ENCODE peak calls at places on chromosome 22, in five cellular contexts. One of them, this sample, is unnamed.

GRCh38 chr22:20268350-20269012 is 363 bp upstream of the RTN4R start:
- DNase-seq in GM12865: peak
- DNase-seq in IMR-90: peak
- DNase-seq in AG09309: no peak
- DNase-seq in lower leg skin: no peak
- DNase-seq in this sample: peak

GRCh38 chr22:27531782-27532530 is 269.6 kb downstream of the MN1 start:
- DNase-seq in GM12865: no peak
- DNase-seq in IMR-90: peak
- DNase-seq in AG09309: peak
- DNase-seq in lower leg skin: no peak
- DNase-seq in this sample: no peak

GRCh38 chr22:27682438-27682837 is 119.1 kb downstream of the MN1 start:
- DNase-seq in GM12865: no peak
- DNase-seq in IMR-90: no peak
- DNase-seq in AG09309: no peak
- DNase-seq in lower leg skin: no peak
- DNase-seq in this sample: peak

GRCh38 chr22:31739795-31740201 is 10.1 kb downstream of the PRR14L start:
- DNase-seq in GM12865: no peak
- DNase-seq in IMR-90: no peak
- DNase-seq in AG09309: no peak
- DNase-seq in lower leg skin: no peak
- DNase-seq in this sample: no peak

GRCh38 chr22:39621826-39622225 is 51.3 kb downstream of the CACNA1I start:
- DNase-seq in GM12865: no peak
- DNase-seq in IMR-90: no peak
- DNase-seq in AG09309: no peak
- DNase-seq in lower leg skin: no peak
- DNase-seq in this sample: no peak

GRCh38 chr22:19607198-19608113 is 83.2 kb upstream of the CLDN5 start:
- DNase-seq in GM12865: no peak
- DNase-seq in IMR-90: peak
- DNase-seq in AG09309: no peak
- DNase-seq in lower leg skin: peak
- DNase-seq in this sample: no peak

GRCh38 chr22:49015993-49016908 is 811.4 kb downstream of the BRD1 start:
- DNase-seq in GM12865: no peak
- DNase-seq in IMR-90: no peak
- DNase-seq in AG09309: no peak
- DNase-seq in lower leg skin: no peak
- DNase-seq in this sample: no peak

GRCh38 chr22:19097518-19097917 is 24.7 kb downstream of the DGCR2 start:
- DNase-seq in GM12865: no peak
- DNase-seq in IMR-90: no peak
- DNase-seq in AG09309: no peak
- DNase-seq in lower leg skin: no peak
- DNase-seq in this sample: no peak

GRCh38 chr22:44184006-44184405 is 3.3 kb downstream of the PARVG start:
- DNase-seq in GM12865: no peak
- DNase-seq in IMR-90: no peak
- DNase-seq in AG09309: no peak
- DNase-seq in lower leg skin: no peak
- DNase-seq in this sample: no peak

GRCh38 chr22:29344137-29344536 is 28.6 kb upstream of the RASL10A start:
- DNase-seq in GM12865: no peak
- DNase-seq in IMR-90: peak
- DNase-seq in AG09309: peak
- DNase-seq in lower leg skin: no peak
- DNase-seq in this sample: peak

GRCh38 chr22:19789406-19789805 is 28.8 kb downstream of the TBX1 start:
- DNase-seq in GM12865: no peak
- DNase-seq in IMR-90: no peak
- DNase-seq in AG09309: no peak
- DNase-seq in lower leg skin: no peak
- DNase-seq in this sample: no peak

GRCh38 chr22:39110631-39111561 is 13.9 kb downstream of the APOBEC3H start:
- DNase-seq in GM12865: peak
- DNase-seq in IMR-90: no peak
- DNase-seq in AG09309: no peak
- DNase-seq in lower leg skin: no peak
- DNase-seq in this sample: peak

GRCh38 chr22:22799561-22799960 is 88.1 kb upstream of the IGLL5 start:
- DNase-seq in GM12865: no peak
- DNase-seq in IMR-90: no peak
- DNase-seq in AG09309: no peak
- DNase-seq in lower leg skin: no peak
- DNase-seq in this sample: no peak

GRCh38 chr22:35140879-35141745 is 75.2 kb downstream of the ISX start:
- DNase-seq in GM12865: peak
- DNase-seq in IMR-90: no peak
- DNase-seq in AG09309: no peak
- DNase-seq in lower leg skin: no peak
- DNase-seq in this sample: peak

GRCh38 chr22:20867179-20868099 is 8.6 kb downstream of the SNAP29 start:
- DNase-seq in GM12865: no peak
- DNase-seq in IMR-90: peak
- DNase-seq in AG09309: no peak
- DNase-seq in lower leg skin: peak
- DNase-seq in this sample: peak

GRCh38 chr22:23058063-23058462 is 12.3 kb upstream of the GNAZ start:
- DNase-seq in GM12865: no peak
- DNase-seq in IMR-90: no peak
- DNase-seq in AG09309: no peak
- DNase-seq in lower leg skin: no peak
- DNase-seq in this sample: no peak

GRCh38 chr22:19419464-19420178 is 11.9 kb downstream of the HIRA start:
- DNase-seq in GM12865: peak
- DNase-seq in IMR-90: peak
- DNase-seq in AG09309: no peak
- DNase-seq in lower leg skin: no peak
- DNase-seq in this sample: no peak

GRCh38 chr22:30198152-30198845 is 48.3 kb downstream of the LIF start:
- DNase-seq in GM12865: no peak
- DNase-seq in IMR-90: peak
- DNase-seq in AG09309: no peak
- DNase-seq in lower leg skin: no peak
- DNase-seq in this sample: no peak

GRCh38 chr22:26502688-26503561 is 9.3 kb downstream of the TFIP11 start:
- DNase-seq in GM12865: peak
- DNase-seq in IMR-90: peak
- DNase-seq in AG09309: no peak
- DNase-seq in lower leg skin: no peak
- DNase-seq in this sample: peak

GRCh38 chr22:36144886-36145541 is 15.5 kb downstream of the APOL3 start:
- DNase-seq in GM12865: peak
- DNase-seq in IMR-90: peak
- DNase-seq in AG09309: peak
- DNase-seq in lower leg skin: no peak
- DNase-seq in this sample: peak

GRCh38 chr22:30511903-30512302 is 6.4 kb upstream of the SEC14L4 start:
- DNase-seq in GM12865: no peak
- DNase-seq in IMR-90: no peak
- DNase-seq in AG09309: no peak
- DNase-seq in lower leg skin: no peak
- DNase-seq in this sample: no peak

GRCh38 chr22:17241571-17242310 is 22.5 kb upstream of the ADA2 start:
- DNase-seq in GM12865: peak
- DNase-seq in IMR-90: no peak
- DNase-seq in AG09309: no peak
- DNase-seq in lower leg skin: no peak
- DNase-seq in this sample: no peak

GRCh38 chr22:31139866-31140716 is at the start of gene PLA2G3:
- DNase-seq in GM12865: no peak
- DNase-seq in IMR-90: peak
- DNase-seq in AG09309: no peak
- DNase-seq in lower leg skin: peak
- DNase-seq in this sample: no peak

GRCh38 chr22:23075525-23076216 is 5.4 kb downstream of the GNAZ start:
- DNase-seq in GM12865: no peak
- DNase-seq in IMR-90: no peak
- DNase-seq in AG09309: no peak
- DNase-seq in lower leg skin: no peak
- DNase-seq in this sample: no peak

GRCh38 chr22:32725369-32725988 is 76.0 kb upstream of the TIMP3 start:
- DNase-seq in GM12865: no peak
- DNase-seq in IMR-90: no peak
- DNase-seq in AG09309: no peak
- DNase-seq in lower leg skin: no peak
- DNase-seq in this sample: no peak

DNA sequence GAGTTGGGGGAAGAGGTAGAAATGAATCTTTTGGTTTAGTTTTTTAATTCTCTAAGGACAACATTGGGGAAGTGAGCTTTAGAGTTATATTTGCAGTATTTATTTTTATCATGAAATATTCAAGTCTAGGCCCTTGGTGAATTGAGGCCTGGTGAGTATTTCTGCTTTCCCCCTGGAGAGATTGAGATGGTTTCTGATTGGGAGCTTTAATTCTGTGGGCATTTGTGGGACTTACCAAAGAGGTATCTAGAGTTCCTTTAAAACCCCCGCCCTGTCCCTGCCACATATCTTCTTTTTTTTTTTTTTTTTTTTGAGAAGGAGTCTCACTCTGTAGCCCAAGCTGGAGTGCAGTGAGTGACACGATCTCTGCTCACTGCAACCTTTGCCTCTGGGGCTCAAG is 9.6 kb downstream of the ACO2 start:
- DNase-seq in GM12865: peak
- DNase-seq in IMR-90: no peak
- DNase-seq in AG09309: no peak
- DNase-seq in lower leg skin: no peak
- DNase-seq in this sample: no peak
- TF ChIP-seq CTCF in GM12865: no peak
- TF ChIP-seq CTCF in IMR-90: no peak
- TF ChIP-seq CTCF in AG09309: no peak
- TF ChIP-seq CTCF in lower leg skin: no peak
- TF ChIP-seq CTCF in this sample: no peak

DNA sequence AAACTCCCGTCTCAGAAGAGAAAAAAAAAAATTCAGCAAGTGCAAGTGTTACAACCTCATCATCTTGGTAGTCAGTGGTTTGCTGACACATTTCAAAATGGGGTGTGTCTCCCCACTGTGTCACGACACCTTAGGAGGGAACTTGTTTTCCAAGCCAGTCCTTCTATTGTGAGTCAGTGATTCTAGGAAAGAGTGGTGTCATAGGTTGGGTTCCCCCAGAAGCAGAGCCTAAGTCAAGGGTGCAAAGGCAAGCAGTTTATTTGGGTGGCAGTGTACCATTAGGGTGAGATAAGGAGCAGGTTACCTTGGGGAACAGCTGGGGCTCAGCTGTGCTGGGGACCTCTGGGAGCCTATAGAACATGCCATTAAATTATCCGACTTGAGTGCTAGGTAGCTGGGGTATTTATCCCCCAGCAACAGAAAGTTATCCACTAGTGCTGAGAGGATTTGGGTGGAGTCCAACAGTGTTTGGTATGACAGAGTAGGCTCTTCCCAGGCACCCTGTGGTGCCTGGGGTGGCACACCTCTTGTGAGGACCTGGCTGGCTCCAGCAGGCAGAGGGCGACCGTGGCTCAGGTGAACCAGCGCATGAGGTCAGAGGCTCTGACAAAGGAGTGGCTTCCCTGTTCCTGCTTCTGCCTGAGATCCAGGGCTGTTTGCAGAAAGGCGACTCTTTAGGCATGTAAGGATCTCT is 41.7 kb downstream of the KIAA1671 start:
- DNase-seq in GM12865: no peak
- DNase-seq in IMR-90: no peak
- DNase-seq in AG09309: no peak
- DNase-seq in lower leg skin: no peak
- DNase-seq in this sample: no peak
- TF ChIP-seq CTCF in GM12865: no peak
- TF ChIP-seq CTCF in IMR-90: no peak
- TF ChIP-seq CTCF in AG09309: no peak
- TF ChIP-seq CTCF in lower leg skin: no peak
- TF ChIP-seq CTCF in this sample: no peak

DNA sequence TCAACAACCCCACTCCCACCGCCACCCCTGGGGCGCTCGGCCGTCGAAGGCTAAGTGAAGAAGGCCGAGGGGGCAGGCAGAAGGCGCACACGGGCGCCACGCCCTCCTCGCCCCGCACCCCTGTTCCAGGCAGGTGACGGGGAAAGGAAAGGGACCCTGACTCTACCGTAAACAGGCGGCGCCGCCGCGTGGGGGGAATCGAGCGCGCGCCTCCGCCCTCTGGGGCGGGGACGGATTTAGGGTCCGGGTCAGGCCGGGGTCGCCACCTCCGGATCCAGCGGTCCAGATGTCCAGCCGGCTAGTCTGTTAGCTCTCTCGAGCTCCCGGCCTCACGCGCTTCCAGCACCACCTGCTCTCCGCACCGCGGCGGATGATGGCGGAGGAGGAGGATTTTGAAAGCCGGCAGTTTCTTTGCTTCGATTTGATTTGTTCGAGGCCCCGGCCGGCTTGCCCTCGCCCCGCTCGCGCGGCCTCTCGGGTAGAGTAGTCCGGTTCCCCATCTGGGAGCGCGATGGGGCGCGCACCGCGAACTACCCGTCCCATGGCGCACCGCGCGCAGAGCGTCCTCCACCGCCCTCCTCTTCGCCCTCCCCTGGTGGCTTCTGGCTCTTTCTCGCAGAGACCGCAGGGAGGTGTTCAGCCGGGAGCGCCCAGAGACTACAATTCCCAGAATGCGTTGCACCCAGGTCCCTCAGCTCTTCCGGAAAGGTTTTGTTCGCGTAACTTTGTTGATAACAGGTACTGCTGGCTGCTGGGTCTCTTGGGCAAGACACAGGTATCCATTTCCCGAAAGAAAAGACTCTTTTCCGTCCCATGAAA is at the start of gene RANGAP1:
- DNase-seq in GM12865: peak
- DNase-seq in IMR-90: peak
- DNase-seq in AG09309: peak
- DNase-seq in lower leg skin: peak
- DNase-seq in this sample: peak
- TF ChIP-seq CTCF in GM12865: peak
- TF ChIP-seq CTCF in IMR-90: peak
- TF ChIP-seq CTCF in AG09309: peak
- TF ChIP-seq CTCF in lower leg skin: no peak
- TF ChIP-seq CTCF in this sample: peak

GRCh38 chr22:43110927-43111623 is 525 bp downstream of the BIK start:
- DNase-seq in GM12865: peak
- DNase-seq in IMR-90: no peak
- DNase-seq in AG09309: no peak
- DNase-seq in lower leg skin: no peak
- DNase-seq in this sample: no peak

GRCh38 chr22:43110444-43110926 is at the start of gene BIK:
- DNase-seq in GM12865: peak
- DNase-seq in IMR-90: no peak
- DNase-seq in AG09309: no peak
- DNase-seq in lower leg skin: no peak
- DNase-seq in this sample: peak

GRCh38 chr22:43116932-43117331 is 6.4 kb downstream of the BIK start:
- DNase-seq in GM12865: no peak
- DNase-seq in IMR-90: no peak
- DNase-seq in AG09309: no peak
- DNase-seq in lower leg skin: no peak
- DNase-seq in this sample: no peak

GRCh38 chr22:43114958-43115357 is 4.4 kb downstream of the BIK start:
- DNase-seq in GM12865: no peak
- DNase-seq in IMR-90: no peak
- DNase-seq in AG09309: no peak
- DNase-seq in lower leg skin: no peak
- DNase-seq in this sample: no peak

GRCh38 chr22:43113516-43114251 is 3.1 kb downstream of the BIK start:
- DNase-seq in GM12865: no peak
- DNase-seq in IMR-90: no peak
- DNase-seq in AG09309: no peak
- DNase-seq in lower leg skin: no peak
- DNase-seq in this sample: no peak
- TF ChIP-seq CTCF in GM12865: no peak
- TF ChIP-seq CTCF in IMR-90: no peak
- TF ChIP-seq CTCF in AG09309: no peak
- TF ChIP-seq CTCF in lower leg skin: no peak
- TF ChIP-seq CTCF in this sample: no peak